ENCODE peak calls at places on chromosomes 16 and 17, in nine cellular contexts. L is activated naive CD4-positive, alpha-beta T cell treated with Interleukin-2 at 50 U/mL for 16 hours; A is IMR-90; T is pancreas; O is nephron progenitor cell; P is NCI-H510A treated with DMSO at 0.1 percent for 48 hours; S is NCI-H1436 treated with DMSO at 0.1 percent for 48 hours; R is NCI-H460; C is left kidney. H is an unnamed sample.

GRCh38 chr17:40068917-40069750 is 6.4 kb downstream of the THRA start:
- DNase-seq in A (peak), T (peak), R (peak), O (no peak), L (peak), S (peak), C (peak), P (peak), H (peak)

GRCh38 chr17:14545156-14545906 is 244.4 kb downstream of the HS3ST3B1 start:
- DNase-seq in L (no peak), R (no peak), P (no peak), C (no peak), T (no peak), O (no peak), S (no peak), A (no peak), H (no peak)

GRCh38 chr17:50721194-50722010 is 2.0 kb downstream of the LUC7L3 start:
- DNase-seq in A (no peak), P (no peak), C (peak), T (no peak), R (no peak), L (no peak), S (no peak), O (no peak), H (no peak)

GRCh38 chr16:81349608-81350305 is 35.0 kb downstream of the GAN start:
- DNase-seq in S (no peak), L (no peak), T (no peak), A (peak), R (no peak), P (no peak), C (no peak), O (no peak), H (no peak)

GRCh38 chr17:44355310-44355640 is 8.4 kb downstream of the FAM171A2 start:
- DNase-seq in T (no peak), L (no peak), A (no peak), C (no peak), R (no peak), S (no peak), P (no peak), O (no peak), H (no peak)

GRCh38 chr16:14057878-14058382 is 13.2 kb upstream of the MRTFB start:
- DNase-seq in S (no peak), L (no peak), R (no peak), A (no peak), P (no peak), C (no peak), O (no peak), T (no peak), H (no peak)

GRCh38 chr16:84881702-84882521 is 62.1 kb downstream of the CRISPLD2 start:
- DNase-seq in S (no peak), C (no peak), T (no peak), R (no peak), A (peak), P (no peak), O (no peak), L (no peak), H (no peak)

GRCh38 chr16:19817875-19818274 is 66.8 kb downstream of the GPRC5B start:
- DNase-seq in L (no peak), T (no peak), P (no peak), A (no peak), R (no peak), C (no peak), O (no peak), S (no peak), H (no peak)

GRCh38 chr17:64418506-64419339 is 28.1 kb upstream of the PECAM1 start:
- DNase-seq in A (peak), P (peak), O (no peak), C (peak), S (peak), L (no peak), T (no peak), R (peak), H (peak)

GRCh38 chr16:25007284-25007984 is 7.7 kb downstream of the ARHGAP17 start:
- DNase-seq in O (no peak), T (no peak), R (no peak), P (no peak), S (no peak), A (peak), L (no peak), C (no peak), H (no peak)

GRCh38 chr17:21602176-21602575 is 90.1 kb upstream of the KCNJ18 start:
- DNase-seq in R (no peak), S (no peak), P (no peak), O (no peak), L (no peak), A (no peak), C (no peak), T (no peak), H (no peak)

GRCh38 chr17:38735161-38735997 is 5.2 kb downstream of the CISD3 start:
- DNase-seq in A (no peak), O (peak), L (peak), S (no peak), P (peak), T (peak), R (no peak), C (peak), H (no peak)

GRCh38 chr17:18259621-18260331 is 686 bp upstream of the MIEF2 start:
- DNase-seq in L (no peak), R (no peak), C (no peak), T (no peak), O (no peak), P (no peak), S (no peak), A (peak), H (no peak)

GRCh38 chr17:2700491-2701141 is 10.9 kb downstream of the CLUH start:
- DNase-seq in O (no peak), S (no peak), T (no peak), L (no peak), C (no peak), A (no peak), P (peak), R (no peak), H (no peak)

GRCh38 chr17:50953831-50954601 is 87.9 kb upstream of the TOB1 start:
- DNase-seq in S (peak), A (peak), T (no peak), R (no peak), C (peak), P (peak), O (peak), L (peak), H (peak)

GRCh38 chr17:73420897-73421296 is 109.1 kb upstream of the CDC42EP4 start:
- DNase-seq in R (peak), T (no peak), L (no peak), O (no peak), S (no peak), A (peak), P (no peak), C (no peak), H (no peak)

GRCh38 chr17:57138956-57139576 is 54.0 kb downstream of the AKAP1 start:
- DNase-seq in L (no peak), T (no peak), O (no peak), C (peak), S (peak), R (no peak), A (peak), P (peak), H (no peak)

GRCh38 chr17:70230883-70231282 is 61.6 kb downstream of the KCNJ2 start:
- DNase-seq in R (no peak), C (no peak), O (no peak), T (no peak), A (no peak), P (no peak), L (no peak), S (no peak), H (no peak)

GRCh38 chr16:85576944-85577343 is 36.2 kb upstream of the GSE1 start:
- DNase-seq in L (no peak), C (no peak), R (no peak), A (no peak), P (no peak), S (no peak), O (no peak), T (no peak), H (no peak)

GRCh38 chr17:79651751-79652150 is 40.9 kb upstream of the RBFOX3 start:
- DNase-seq in A (no peak), O (no peak), C (peak), S (no peak), R (no peak), L (no peak), T (no peak), P (no peak), H (no peak)

H was measured in DMS153.